ENCODE peak calls at places on chromosomes 11 and 22, in four cellular contexts. B is A172, F is GM03348, U is head of caudate nucleus. P is an unnamed sample.

GRCh38 chr11:46391578-46392420 is at the start of gene CHRM4:
- DNase-seq in B (no peak), F (peak), U (no peak), P (no peak)

GRCh38 chr22:24812950-24813349 is 6.9 kb downstream of the SGSM1 start:
- DNase-seq in B (no peak), F (no peak), U (no peak), P (no peak)

GRCh38 chr11:57306156-57306876 is 18.4 kb downstream of the TNKS1BP1 start:
- DNase-seq in B (no peak), F (no peak), U (no peak), P (no peak)

GRCh38 chr22:50599816-50600454 is 658 bp upstream of the MAPK8IP2 start:
- DNase-seq in B (no peak), F (peak), U (no peak), P (peak)

GRCh38 chr11:44964526-44965209 is 14.0 kb upstream of the TP53I11 start:
- DNase-seq in B (no peak), F (no peak), U (no peak), P (no peak)

GRCh38 chr11:19660076-19660475 is 52.6 kb upstream of the NAV2 start:
- DNase-seq in B (peak), F (no peak), U (no peak), P (peak)

GRCh38 chr11:133930767-133931448 is 25.9 kb downstream of the IGSF9B start:
- DNase-seq in B (no peak), F (no peak), U (no peak), P (no peak)

GRCh38 chr11:73982595-73982989 is at the start of gene UCP2:
- DNase-seq in B (no peak), F (peak), U (peak), P (peak)

GRCh38 chr11:87589082-87589481 is 551.3 kb downstream of the TMEM135 start:
- DNase-seq in B (no peak), F (no peak), U (no peak), P (no peak)

GRCh38 chr11:72224587-72225410 is at the start of gene INPPL1:
- DNase-seq in B (no peak), F (peak), U (no peak), P (peak)

GRCh38 chr11:84884836-84885235 is 742.3 kb downstream of the DLG2 start:
- DNase-seq in B (no peak), F (no peak), U (no peak), P (no peak)

GRCh38 chr22:36056980-36057379 is 28.4 kb upstream of the RBFOX2 start:
- DNase-seq in B (peak), F (no peak), U (no peak), P (no peak)

GRCh38 chr11:76629133-76629852 is 41.3 kb downstream of the LRRC32 start:
- DNase-seq in B (no peak), F (no peak), U (no peak), P (no peak)

GRCh38 chr22:49230194-49230577 is 597.5 kb downstream of the BRD1 start:
- DNase-seq in B (no peak), F (no peak), U (no peak), P (no peak)

GRCh38 chr22:26592368-26593015 is 2.6 kb upstream of the TPST2 start:
- DNase-seq in B (no peak), F (no peak), U (no peak), P (peak)

GRCh38 chr22:24402460-24403192 is 24.8 kb upstream of the ADORA2A start:
- DNase-seq in B (peak), F (peak), U (no peak), P (peak)

GRCh38 chr22:38107692-38108515 is 2.6 kb downstream of the BAIAP2L2 start:
- DNase-seq in B (no peak), F (peak), U (no peak), P (no peak)

GRCh38 chr11:9896902-9897301 is 233.0 kb downstream of the SWAP70 start:
- DNase-seq in B (no peak), F (no peak), U (no peak), P (no peak)

GRCh38 chr11:34604909-34605308 is 16.0 kb upstream of the EHF start:
- DNase-seq in B (no peak), F (no peak), U (no peak), P (no peak)

GRCh38 chr11:103007521-103007920 is 52.0 kb upstream of the MMP13 start:
- DNase-seq in B (no peak), F (peak), U (no peak), P (no peak)

GRCh38 chr22:46659791-46660186 is 39.6 kb downstream of the GRAMD4 start:
- DNase-seq in B (no peak), F (no peak), U (no peak), P (no peak)

GRCh38 chr22:39518996-39519680 is 1.2 kb upstream of the ATF4 start:
- DNase-seq in B (no peak), F (peak), U (no peak), P (peak)

GRCh38 chr11:12288934-12289666 is 88.3 kb upstream of the PARVA start:
- DNase-seq in B (no peak), F (peak), U (no peak), P (no peak)

P was measured in GM12865.